ENCODE peak calls at places on chromosome 2, in nine cellular contexts. One of them, this sample, is unnamed.

GRCh38 chr2:217095511-217096205 is 235.8 kb upstream of the TNP1 start:
- DNase-seq in adipocyte: no peak
- DNase-seq in smooth muscle cell of the brain vasculature: no peak
- DNase-seq in H9: no peak
- DNase-seq in foreskin fibroblast: no peak
- DNase-seq in fibroblast of the aortic adventitia: no peak
- DNase-seq in mucosa of descending colon: no peak
- DNase-seq in HCT116: no peak
- DNase-seq in fibroblast of lung: no peak
- DNase-seq in this sample: no peak

GRCh38 chr2:3644246-3644525 is 13.8 kb upstream of the ALLC start:
- DNase-seq in adipocyte: no peak
- DNase-seq in smooth muscle cell of the brain vasculature: no peak
- DNase-seq in H9: no peak
- DNase-seq in foreskin fibroblast: no peak
- DNase-seq in fibroblast of the aortic adventitia: no peak
- DNase-seq in mucosa of descending colon: no peak
- DNase-seq in HCT116: no peak
- DNase-seq in fibroblast of lung: no peak
- DNase-seq in this sample: no peak

GRCh38 chr2:29165362-29166236 is 50.4 kb downstream of the CLIP4 start:
- DNase-seq in adipocyte: peak; percentile 84
- DNase-seq in smooth muscle cell of the brain vasculature: peak; percentile 41
- DNase-seq in H9: no peak
- DNase-seq in foreskin fibroblast: peak; percentile 74
- DNase-seq in fibroblast of the aortic adventitia: peak; percentile 42
- DNase-seq in mucosa of descending colon: no peak
- DNase-seq in HCT116: no peak
- DNase-seq in fibroblast of lung: peak; percentile 71
- DNase-seq in this sample: no peak

GRCh38 chr2:204869142-204869823 is 324.0 kb downstream of the PARD3B start:
- DNase-seq in adipocyte: peak; percentile 74
- DNase-seq in smooth muscle cell of the brain vasculature: peak; percentile 12
- DNase-seq in H9: no peak
- DNase-seq in foreskin fibroblast: no peak
- DNase-seq in fibroblast of the aortic adventitia: peak; percentile 36
- DNase-seq in mucosa of descending colon: no peak
- DNase-seq in HCT116: no peak
- DNase-seq in fibroblast of lung: peak; percentile 59
- DNase-seq in this sample: no peak

GRCh38 chr2:64812298-64812697 is 158.6 kb upstream of the SERTAD2 start:
- DNase-seq in adipocyte: no peak
- DNase-seq in smooth muscle cell of the brain vasculature: no peak
- DNase-seq in H9: no peak
- DNase-seq in foreskin fibroblast: no peak
- DNase-seq in fibroblast of the aortic adventitia: no peak
- DNase-seq in mucosa of descending colon: no peak
- DNase-seq in HCT116: no peak
- DNase-seq in fibroblast of lung: no peak
- DNase-seq in this sample: no peak

GRCh38 chr2:15243762-15244161 is 317.4 kb downstream of the NBAS start:
- DNase-seq in adipocyte: peak; percentile 16
- DNase-seq in smooth muscle cell of the brain vasculature: no peak
- DNase-seq in H9: no peak
- DNase-seq in foreskin fibroblast: peak; percentile 4
- DNase-seq in fibroblast of the aortic adventitia: peak; percentile 69
- DNase-seq in mucosa of descending colon: no peak
- DNase-seq in HCT116: no peak
- DNase-seq in fibroblast of lung: peak; percentile 74
- DNase-seq in this sample: no peak

GRCh38 chr2:147170932-147171331 is 673.9 kb upstream of the ACVR2A start:
- DNase-seq in adipocyte: no peak
- DNase-seq in smooth muscle cell of the brain vasculature: no peak
- DNase-seq in H9: no peak
- DNase-seq in foreskin fibroblast: no peak
- DNase-seq in fibroblast of the aortic adventitia: no peak
- DNase-seq in mucosa of descending colon: no peak
- DNase-seq in HCT116: no peak
- DNase-seq in fibroblast of lung: no peak
- DNase-seq in this sample: no peak

GRCh38 chr2:218027426-218028188 is 24.8 kb upstream of the TNS1 start:
- DNase-seq in adipocyte: no peak
- DNase-seq in smooth muscle cell of the brain vasculature: no peak
- DNase-seq in H9: peak; percentile 20
- DNase-seq in foreskin fibroblast: no peak
- DNase-seq in fibroblast of the aortic adventitia: no peak
- DNase-seq in mucosa of descending colon: no peak
- DNase-seq in HCT116: no peak
- DNase-seq in fibroblast of lung: no peak
- DNase-seq in this sample: no peak

GRCh38 chr2:71346065-71346464 is 14.5 kb downstream of the ZNF638 start:
- DNase-seq in adipocyte: no peak
- DNase-seq in smooth muscle cell of the brain vasculature: no peak
- DNase-seq in H9: no peak
- DNase-seq in foreskin fibroblast: no peak
- DNase-seq in fibroblast of the aortic adventitia: no peak
- DNase-seq in mucosa of descending colon: no peak
- DNase-seq in HCT116: no peak
- DNase-seq in fibroblast of lung: no peak
- DNase-seq in this sample: no peak

GRCh38 chr2:80437959-80438358 is 133.4 kb upstream of the LRRTM1 start:
- DNase-seq in adipocyte: no peak
- DNase-seq in smooth muscle cell of the brain vasculature: no peak
- DNase-seq in H9: no peak
- DNase-seq in foreskin fibroblast: no peak
- DNase-seq in fibroblast of the aortic adventitia: no peak
- DNase-seq in mucosa of descending colon: no peak
- DNase-seq in HCT116: no peak
- DNase-seq in fibroblast of lung: no peak
- DNase-seq in this sample: peak; percentile 16

GRCh38 chr2:64918220-64918886 is 70.8 kb upstream of the SLC1A4 start:
- DNase-seq in adipocyte: no peak
- DNase-seq in smooth muscle cell of the brain vasculature: no peak
- DNase-seq in H9: peak; percentile 60
- DNase-seq in foreskin fibroblast: no peak
- DNase-seq in fibroblast of the aortic adventitia: no peak
- DNase-seq in mucosa of descending colon: no peak
- DNase-seq in HCT116: no peak
- DNase-seq in fibroblast of lung: no peak
- DNase-seq in this sample: peak; percentile 27

GRCh38 chr2:68375522-68376040 is 10.5 kb downstream of the PLEK start:
- DNase-seq in adipocyte: no peak
- DNase-seq in smooth muscle cell of the brain vasculature: no peak
- DNase-seq in H9: no peak
- DNase-seq in foreskin fibroblast: no peak
- DNase-seq in fibroblast of the aortic adventitia: no peak
- DNase-seq in mucosa of descending colon: no peak
- DNase-seq in HCT116: no peak
- DNase-seq in fibroblast of lung: no peak
- DNase-seq in this sample: no peak

GRCh38 chr2:186641807-186642321 is 52.0 kb upstream of the FAM171B start:
- DNase-seq in adipocyte: peak; percentile 85
- DNase-seq in smooth muscle cell of the brain vasculature: peak; percentile 39
- DNase-seq in H9: no peak
- DNase-seq in foreskin fibroblast: peak; percentile 64
- DNase-seq in fibroblast of the aortic adventitia: peak; percentile 88
- DNase-seq in mucosa of descending colon: no peak
- DNase-seq in HCT116: peak; percentile 50
- DNase-seq in fibroblast of lung: peak; percentile 78
- DNase-seq in this sample: no peak

GRCh38 chr2:215671244-215671643 is 235.4 kb upstream of the FN1 start:
- DNase-seq in adipocyte: no peak
- DNase-seq in smooth muscle cell of the brain vasculature: no peak
- DNase-seq in H9: no peak
- DNase-seq in foreskin fibroblast: no peak
- DNase-seq in fibroblast of the aortic adventitia: no peak
- DNase-seq in mucosa of descending colon: no peak
- DNase-seq in HCT116: no peak
- DNase-seq in fibroblast of lung: peak; percentile 62
- DNase-seq in this sample: no peak

GRCh38 chr2:74944987-74945782 is 13.3 kb upstream of the POLE4 start:
- DNase-seq in adipocyte: no peak
- DNase-seq in smooth muscle cell of the brain vasculature: no peak
- DNase-seq in H9: no peak
- DNase-seq in foreskin fibroblast: peak; percentile 32
- DNase-seq in fibroblast of the aortic adventitia: peak; percentile 40
- DNase-seq in mucosa of descending colon: no peak
- DNase-seq in HCT116: no peak
- DNase-seq in fibroblast of lung: peak; percentile 80
- DNase-seq in this sample: no peak

GRCh38 chr2:119405151-119405550 is 26.5 kb upstream of the TMEM37 start:
- DNase-seq in adipocyte: no peak
- DNase-seq in smooth muscle cell of the brain vasculature: no peak
- DNase-seq in H9: no peak
- DNase-seq in foreskin fibroblast: no peak
- DNase-seq in fibroblast of the aortic adventitia: no peak
- DNase-seq in mucosa of descending colon: no peak
- DNase-seq in HCT116: no peak
- DNase-seq in fibroblast of lung: no peak
- DNase-seq in this sample: no peak

GRCh38 chr2:42793314-42794270 is 1.2 kb upstream of the HAAO start:
- DNase-seq in adipocyte: no peak
- DNase-seq in smooth muscle cell of the brain vasculature: no peak
- DNase-seq in H9: no peak
- DNase-seq in foreskin fibroblast: no peak
- DNase-seq in fibroblast of the aortic adventitia: no peak
- DNase-seq in mucosa of descending colon: no peak
- DNase-seq in HCT116: no peak
- DNase-seq in fibroblast of lung: no peak
- DNase-seq in this sample: no peak

GRCh38 chr2:150880986-150881385 is 380.7 kb downstream of the RBM43 start:
- DNase-seq in adipocyte: no peak
- DNase-seq in smooth muscle cell of the brain vasculature: no peak
- DNase-seq in H9: no peak
- DNase-seq in foreskin fibroblast: no peak
- DNase-seq in fibroblast of the aortic adventitia: no peak
- DNase-seq in mucosa of descending colon: no peak
- DNase-seq in HCT116: no peak
- DNase-seq in fibroblast of lung: no peak
- DNase-seq in this sample: no peak

GRCh38 chr2:205034034-205034433 is 488.8 kb downstream of the PARD3B start:
- DNase-seq in adipocyte: no peak
- DNase-seq in smooth muscle cell of the brain vasculature: no peak
- DNase-seq in H9: no peak
- DNase-seq in foreskin fibroblast: no peak
- DNase-seq in fibroblast of the aortic adventitia: no peak
- DNase-seq in mucosa of descending colon: no peak
- DNase-seq in HCT116: no peak
- DNase-seq in fibroblast of lung: no peak
- DNase-seq in this sample: no peak

GRCh38 chr2:120344214-120344990 is 1.5 kb upstream of the INHBB start:
- DNase-seq in adipocyte: peak; percentile 82
- DNase-seq in smooth muscle cell of the brain vasculature: no peak
- DNase-seq in H9: peak; percentile 42
- DNase-seq in foreskin fibroblast: no peak
- DNase-seq in fibroblast of the aortic adventitia: no peak
- DNase-seq in mucosa of descending colon: no peak
- DNase-seq in HCT116: no peak
- DNase-seq in fibroblast of lung: peak; percentile 8
- DNase-seq in this sample: peak; percentile 42

GRCh38 chr2:146321175-146321574 is 1523.7 kb upstream of the ACVR2A start:
- DNase-seq in adipocyte: no peak
- DNase-seq in smooth muscle cell of the brain vasculature: peak; percentile 71
- DNase-seq in H9: no peak
- DNase-seq in foreskin fibroblast: no peak
- DNase-seq in fibroblast of the aortic adventitia: peak; percentile 12
- DNase-seq in mucosa of descending colon: no peak
- DNase-seq in HCT116: no peak
- DNase-seq in fibroblast of lung: peak; percentile 59
- DNase-seq in this sample: no peak

GRCh38 chr2:224038049-224038829 is 847 bp downstream of the SERPINE2 start:
- DNase-seq in adipocyte: peak; percentile 75
- DNase-seq in smooth muscle cell of the brain vasculature: no peak
- DNase-seq in H9: peak; percentile 63
- DNase-seq in foreskin fibroblast: no peak
- DNase-seq in fibroblast of the aortic adventitia: no peak
- DNase-seq in mucosa of descending colon: no peak
- DNase-seq in HCT116: no peak
- DNase-seq in fibroblast of lung: peak; percentile 49
- DNase-seq in this sample: peak; percentile 73

GRCh38 chr2:240211096-240211495 is 70.6 kb upstream of the OTOS start:
- DNase-seq in adipocyte: no peak
- DNase-seq in smooth muscle cell of the brain vasculature: no peak
- DNase-seq in H9: no peak
- DNase-seq in foreskin fibroblast: no peak
- DNase-seq in fibroblast of the aortic adventitia: no peak
- DNase-seq in mucosa of descending colon: no peak
- DNase-seq in HCT116: no peak
- DNase-seq in fibroblast of lung: no peak
- DNase-seq in this sample: no peak

GRCh38 chr2:9373047-9373446 is 50.3 kb downstream of the ITGB1BP1 start:
- DNase-seq in adipocyte: no peak
- DNase-seq in smooth muscle cell of the brain vasculature: no peak
- DNase-seq in H9: no peak
- DNase-seq in foreskin fibroblast: no peak
- DNase-seq in fibroblast of the aortic adventitia: no peak
- DNase-seq in mucosa of descending colon: no peak
- DNase-seq in HCT116: no peak
- DNase-seq in fibroblast of lung: no peak
- DNase-seq in this sample: no peak

GRCh38 chr2:20378891-20379519 is 28.4 kb upstream of the PUM2 start:
- DNase-seq in adipocyte: peak; percentile 93
- DNase-seq in smooth muscle cell of the brain vasculature: peak; percentile 69
- DNase-seq in H9: peak; percentile 85
- DNase-seq in foreskin fibroblast: peak; percentile 82
- DNase-seq in fibroblast of the aortic adventitia: peak; percentile 88
- DNase-seq in mucosa of descending colon: peak; percentile 85
- DNase-seq in HCT116: peak; percentile 38
- DNase-seq in fibroblast of lung: peak; percentile 80
- DNase-seq in this sample: peak; percentile 81

GRCh38 chr2:26345554-26346453 is at the start of gene SELENOI:
- DNase-seq in adipocyte: peak; percentile 100
- DNase-seq in smooth muscle cell of the brain vasculature: peak; percentile 99
- DNase-seq in H9: peak; percentile 99
- DNase-seq in foreskin fibroblast: peak; percentile 98
- DNase-seq in fibroblast of the aortic adventitia: peak; percentile 99
- DNase-seq in mucosa of descending colon: peak; percentile 99
- DNase-seq in HCT116: peak; percentile 99
- DNase-seq in fibroblast of lung: peak; percentile 98
- DNase-seq in this sample: peak; percentile 99

GRCh38 chr2:69685321-69686048 is 41.9 kb upstream of the AAK1 start:
- DNase-seq in adipocyte: no peak
- DNase-seq in smooth muscle cell of the brain vasculature: no peak
- DNase-seq in H9: no peak
- DNase-seq in foreskin fibroblast: no peak
- DNase-seq in fibroblast of the aortic adventitia: peak; percentile 62
- DNase-seq in mucosa of descending colon: no peak
- DNase-seq in HCT116: no peak
- DNase-seq in fibroblast of lung: peak; percentile 76
- DNase-seq in this sample: no peak